ENCODE peak calls at places on chromosomes 3 and 15, in four cellular contexts. B is coronary artery, O is iPS DF 6.9, Y is ovary. F is an unnamed sample.

GRCh38 chr15:101514318-101514717 is 24.8 kb upstream of the PCSK6 start:
- DNase-seq in B (peak; percentile 19), O (no peak), Y (no peak), F (no peak)

GRCh38 chr3:141045849-141046248 is 5.3 kb upstream of the SPSB4 start:
- DNase-seq in B (no peak), O (no peak), Y (no peak), F (no peak)

GRCh38 chr3:178381971-178382370 is 154.3 kb upstream of the KCNMB2 start:
- DNase-seq in B (no peak), O (no peak), Y (no peak), F (no peak)

GRCh38 chr15:72782274-72782992 is 1.1 kb downstream of the ADPGK start:
- DNase-seq in B (no peak), O (no peak), Y (no peak), F (no peak)

GRCh38 chr3:28745904-28746617 is 397.4 kb upstream of the AZI2 start:
- DNase-seq in B (no peak), O (no peak), Y (no peak), F (no peak)

GRCh38 chr15:59501531-59502113 is 63.6 kb downstream of the FAM81A start:
- DNase-seq in B (no peak), O (peak; percentile 37), Y (no peak), F (no peak)

GRCh38 chr15:101026686-101027272 is 107.6 kb downstream of the LRRK1 start:
- DNase-seq in B (peak; percentile 53), O (no peak), Y (peak; percentile 42), F (no peak)

GRCh38 chr15:25532269-25532668 is 93.4 kb upstream of the UBE3A start:
- DNase-seq in B (no peak), O (no peak), Y (no peak), F (no peak)

GRCh38 chr3:151918253-151919029 is 45.0 kb downstream of the SUCNR1 start:
- DNase-seq in B (no peak), O (no peak), Y (no peak), F (no peak)

GRCh38 chr15:76667943-76668715 is 237.0 kb downstream of the SCAPER start:
- DNase-seq in B (no peak), O (no peak), Y (no peak), F (no peak)

GRCh38 chr15:93362821-93363220 is 273.8 kb upstream of the RGMA start:
- DNase-seq in B (no peak), O (no peak), Y (peak; percentile 24), F (no peak)

GRCh38 chr3:184360070-184360833 is 1.2 kb downstream of the CLCN2 start:
- DNase-seq in B (no peak), O (no peak), Y (no peak), F (no peak)

GRCh38 chr3:192183109-192183508 is 544.2 kb downstream of the FGF12 start:
- DNase-seq in B (no peak), O (no peak), Y (no peak), F (no peak)

GRCh38 chr3:160921020-160921635 is 165.1 kb downstream of the PPM1L start:
- DNase-seq in B (no peak), O (no peak), Y (no peak), F (no peak)

GRCh38 chr15:86063328-86064180 is 16.1 kb upstream of the AGBL1 start:
- DNase-seq in B (no peak), O (no peak), Y (no peak), F (no peak)

GRCh38 chr3:78870484-78870883 is 897.3 kb downstream of the ROBO1 start:
- DNase-seq in B (no peak), O (no peak), Y (no peak), F (no peak)

GRCh38 chr3:17089314-17089700 is 204.6 kb downstream of the PLCL2 start:
- DNase-seq in B (no peak), O (no peak), Y (no peak), F (no peak)
- H3K4me3 ChIP-seq in B (peak overlapping the region; percentile 10), O (no peak overlapping the region), Y (no peak overlapping the region), F (no peak overlapping the region)

DNA sequence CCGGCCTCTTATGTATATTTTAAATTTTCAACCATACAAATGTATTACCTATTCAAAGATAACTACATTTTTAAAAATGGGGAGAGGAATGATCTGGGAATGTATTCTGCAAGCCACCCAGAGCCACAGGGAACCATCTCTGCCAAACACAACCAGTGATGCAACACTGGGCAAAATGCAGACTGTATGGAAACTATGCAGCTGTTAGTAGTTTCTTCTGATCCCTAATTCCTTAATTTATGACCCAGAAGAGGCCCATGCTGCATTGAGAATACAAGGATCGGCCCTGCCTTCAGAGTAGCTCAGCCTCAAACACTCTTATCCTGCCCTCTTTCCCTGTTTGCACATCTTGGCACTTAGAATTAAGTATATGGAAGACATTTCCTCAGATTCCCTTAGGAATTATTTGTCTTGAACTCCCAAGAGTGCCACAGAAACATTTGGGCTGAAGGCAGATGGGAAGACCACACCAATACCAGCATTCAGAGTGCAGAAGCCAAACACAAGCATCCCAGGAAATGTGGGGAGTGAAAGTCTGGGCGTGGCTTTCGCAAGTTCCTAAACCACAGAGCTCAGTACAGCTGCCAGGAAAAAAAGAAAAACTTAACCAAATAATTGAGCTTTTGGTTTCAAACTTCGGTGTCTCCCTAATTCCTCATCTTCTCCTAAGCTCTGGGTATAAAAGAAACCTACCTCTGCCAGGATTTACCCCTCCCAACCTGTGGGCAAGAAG is 5.3 kb downstream of the SNUPN start:
- DNase-seq in B (no peak), O (no peak), Y (peak; percentile 50), F (no peak)
- H3K4me3 ChIP-seq in B (peak overlapping the region; percentile 53), O (no peak overlapping the region), Y (no peak overlapping the region), F (peak overlapping the region; percentile 30)

GRCh38 chr3:69236808-69237707 is 114.7 kb upstream of the LMOD3 start:
- DNase-seq in B (no peak), O (no peak), Y (no peak), F (no peak)
- H3K4me3 ChIP-seq in B (no peak overlapping the region), O (no peak overlapping the region), Y (no peak overlapping the region), F (no peak overlapping the region)

DNA sequence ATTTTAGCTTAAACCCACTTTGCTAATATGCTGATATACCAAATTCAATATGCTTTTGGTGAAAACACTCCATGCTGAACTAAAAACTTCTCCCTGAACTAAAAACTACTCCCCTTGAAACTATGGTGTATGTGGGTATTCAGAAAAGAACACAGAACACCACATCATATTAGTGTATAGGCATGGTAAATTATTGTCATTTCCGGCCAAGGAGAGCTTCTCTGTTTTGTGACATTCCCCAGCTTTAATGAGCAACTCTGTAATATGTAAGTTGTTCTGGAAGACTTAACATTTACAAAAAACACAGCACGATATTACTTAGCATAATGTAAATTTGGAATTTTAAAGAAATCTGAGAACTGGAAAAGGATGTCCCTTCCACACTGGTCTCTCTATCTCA is 269.9 kb upstream of the WNT5A start:
- DNase-seq in B (no peak), O (no peak), Y (no peak), F (no peak)
- H3K4me3 ChIP-seq in B (no peak overlapping the region), O (no peak overlapping the region), Y (no peak overlapping the region), F (no peak overlapping the region)

GRCh38 chr15:74400313-74400850 is 32.9 kb upstream of the CYP11A1 start:
- DNase-seq in B (no peak), O (no peak), Y (no peak), F (no peak)
- H3K4me3 ChIP-seq in B (no peak overlapping the region), O (no peak overlapping the region), Y (no peak overlapping the region), F (no peak overlapping the region)

GRCh38 chr3:114147281-114147680 is 31.6 kb downstream of the DRD3 start:
- DNase-seq in B (no peak), O (no peak), Y (no peak), F (no peak)

GRCh38 chr3:114144909-114145688 is 33.8 kb downstream of the DRD3 start:
- DNase-seq in B (no peak), O (no peak), Y (no peak), F (peak; percentile 78)

DNA sequence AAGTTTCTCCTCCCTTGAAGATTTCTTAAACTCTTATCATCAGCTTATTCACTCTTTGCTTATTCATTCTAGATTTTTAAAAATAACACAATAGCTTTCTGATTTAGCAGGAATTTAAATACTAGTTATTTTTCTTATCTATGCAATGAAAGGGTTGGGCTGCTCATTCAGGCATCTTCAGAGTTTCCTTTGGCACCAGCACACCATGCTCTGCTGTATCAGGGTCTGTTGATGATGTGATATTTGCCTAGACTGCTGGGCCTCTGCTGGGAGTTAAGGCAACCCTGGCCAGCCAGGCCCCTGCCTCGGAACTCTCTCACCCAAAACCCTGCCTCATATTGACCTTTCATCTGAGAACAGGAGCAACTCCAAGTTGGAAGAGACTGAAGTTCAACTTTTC is 35.0 kb downstream of the DRD3 start:
- DNase-seq in B (no peak), O (no peak), Y (no peak), F (no peak)
- H3K4me3 ChIP-seq in B (no peak overlapping the region), O (no peak overlapping the region), Y (no peak overlapping the region), F (no peak overlapping the region)

F was measured in BJ.